ENCODE peak calls at places on chromosomes 16 and 17, in nine cellular contexts. One of them, this sample, is unnamed.

GRCh38 chr16:69326172-69326873 is 4.1 kb downstream of the PDF start:
- DNase-seq in stimulated activated CD8-positive, alpha-beta memory T cell treated with anti-CD3 and anti-CD28 coated beads, Interleukin-2, amount 100 ng/mL, for 48 hours: no peak
- DNase-seq in effector CD4-positive, alpha-beta T cell: no peak
- DNase-seq in activated T-cell treated with anti-CD3 and anti-CD28 coated beads, Interleukin-2, amount 50 U/mL, for 72 hours: no peak
- DNase-seq in skeletal muscle cell: no peak
- DNase-seq in AG04450: no peak
- DNase-seq in mesenchymal stem cell: no peak
- DNase-seq in GM23248: no peak
- DNase-seq in astrocyte of the hippocampus: no peak
- DNase-seq in this sample: peak

GRCh38 chr17:74736423-74737298 is at the start of gene RAB37:
- DNase-seq in skeletal muscle cell: no peak
- DNase-seq in astrocyte of the hippocampus: no peak
- DNase-seq in effector CD4-positive, alpha-beta T cell: peak
- DNase-seq in stimulated activated CD8-positive, alpha-beta memory T cell treated with anti-CD3 and anti-CD28 coated beads, Interleukin-2, amount 100 ng/mL, for 48 hours: no peak
- DNase-seq in GM23248: peak
- DNase-seq in activated T-cell treated with anti-CD3 and anti-CD28 coated beads, Interleukin-2, amount 50 U/mL, for 72 hours: peak
- DNase-seq in AG04450: no peak
- DNase-seq in mesenchymal stem cell: no peak
- DNase-seq in this sample: peak

GRCh38 chr17:37447641-37448040 is 41.0 kb downstream of the TADA2A start:
- DNase-seq in effector CD4-positive, alpha-beta T cell: no peak
- DNase-seq in AG04450: no peak
- DNase-seq in skeletal muscle cell: no peak
- DNase-seq in mesenchymal stem cell: peak
- DNase-seq in stimulated activated CD8-positive, alpha-beta memory T cell treated with anti-CD3 and anti-CD28 coated beads, Interleukin-2, amount 100 ng/mL, for 48 hours: no peak
- DNase-seq in astrocyte of the hippocampus: peak
- DNase-seq in GM23248: peak
- DNase-seq in activated T-cell treated with anti-CD3 and anti-CD28 coated beads, Interleukin-2, amount 50 U/mL, for 72 hours: no peak
- DNase-seq in this sample: no peak

GRCh38 chr17:39235555-39236221 is 9.9 kb upstream of the STAC2 start:
- DNase-seq in astrocyte of the hippocampus: peak
- DNase-seq in mesenchymal stem cell: peak
- DNase-seq in GM23248: peak
- DNase-seq in skeletal muscle cell: no peak
- DNase-seq in stimulated activated CD8-positive, alpha-beta memory T cell treated with anti-CD3 and anti-CD28 coated beads, Interleukin-2, amount 100 ng/mL, for 48 hours: no peak
- DNase-seq in AG04450: no peak
- DNase-seq in activated T-cell treated with anti-CD3 and anti-CD28 coated beads, Interleukin-2, amount 50 U/mL, for 72 hours: peak
- DNase-seq in effector CD4-positive, alpha-beta T cell: peak
- DNase-seq in this sample: peak

GRCh38 chr17:58083491-58084316 is 485 bp downstream of the DYNLL2 start:
- DNase-seq in skeletal muscle cell: no peak
- DNase-seq in AG04450: no peak
- DNase-seq in effector CD4-positive, alpha-beta T cell: peak
- DNase-seq in activated T-cell treated with anti-CD3 and anti-CD28 coated beads, Interleukin-2, amount 50 U/mL, for 72 hours: peak
- DNase-seq in astrocyte of the hippocampus: peak
- DNase-seq in mesenchymal stem cell: peak
- DNase-seq in GM23248: peak
- DNase-seq in stimulated activated CD8-positive, alpha-beta memory T cell treated with anti-CD3 and anti-CD28 coated beads, Interleukin-2, amount 100 ng/mL, for 48 hours: peak
- DNase-seq in this sample: peak

GRCh38 chr17:54518706-54519105 is 381.9 kb upstream of the TOM1L1 start:
- DNase-seq in skeletal muscle cell: no peak
- DNase-seq in effector CD4-positive, alpha-beta T cell: no peak
- DNase-seq in GM23248: no peak
- DNase-seq in mesenchymal stem cell: no peak
- DNase-seq in activated T-cell treated with anti-CD3 and anti-CD28 coated beads, Interleukin-2, amount 50 U/mL, for 72 hours: no peak
- DNase-seq in stimulated activated CD8-positive, alpha-beta memory T cell treated with anti-CD3 and anti-CD28 coated beads, Interleukin-2, amount 100 ng/mL, for 48 hours: no peak
- DNase-seq in astrocyte of the hippocampus: no peak
- DNase-seq in AG04450: no peak
- DNase-seq in this sample: no peak

GRCh38 chr16:22141746-22142145 is 20.6 kb upstream of the SDR42E2 start:
- DNase-seq in GM23248: peak
- DNase-seq in astrocyte of the hippocampus: no peak
- DNase-seq in mesenchymal stem cell: peak
- DNase-seq in skeletal muscle cell: no peak
- DNase-seq in AG04450: no peak
- DNase-seq in activated T-cell treated with anti-CD3 and anti-CD28 coated beads, Interleukin-2, amount 50 U/mL, for 72 hours: no peak
- DNase-seq in stimulated activated CD8-positive, alpha-beta memory T cell treated with anti-CD3 and anti-CD28 coated beads, Interleukin-2, amount 100 ng/mL, for 48 hours: no peak
- DNase-seq in effector CD4-positive, alpha-beta T cell: no peak
- DNase-seq in this sample: no peak

GRCh38 chr17:40097931-40098845 is 2.2 kb downstream of the NR1D1 start:
- DNase-seq in stimulated activated CD8-positive, alpha-beta memory T cell treated with anti-CD3 and anti-CD28 coated beads, Interleukin-2, amount 100 ng/mL, for 48 hours: no peak
- DNase-seq in GM23248: peak
- DNase-seq in astrocyte of the hippocampus: no peak
- DNase-seq in skeletal muscle cell: no peak
- DNase-seq in AG04450: no peak
- DNase-seq in effector CD4-positive, alpha-beta T cell: no peak
- DNase-seq in activated T-cell treated with anti-CD3 and anti-CD28 coated beads, Interleukin-2, amount 50 U/mL, for 72 hours: no peak
- DNase-seq in mesenchymal stem cell: peak
- DNase-seq in this sample: no peak

GRCh38 chr16:59440-60059 is 5.9 kb downstream of the SNRNP25 start:
- DNase-seq in astrocyte of the hippocampus: no peak
- DNase-seq in GM23248: no peak
- DNase-seq in AG04450: no peak
- DNase-seq in activated T-cell treated with anti-CD3 and anti-CD28 coated beads, Interleukin-2, amount 50 U/mL, for 72 hours: no peak
- DNase-seq in effector CD4-positive, alpha-beta T cell: no peak
- DNase-seq in mesenchymal stem cell: no peak
- DNase-seq in stimulated activated CD8-positive, alpha-beta memory T cell treated with anti-CD3 and anti-CD28 coated beads, Interleukin-2, amount 100 ng/mL, for 48 hours: no peak
- DNase-seq in skeletal muscle cell: no peak
- DNase-seq in this sample: no peak

GRCh38 chr17:81044764-81045589 is 10.0 kb downstream of the BAIAP2 start:
- DNase-seq in activated T-cell treated with anti-CD3 and anti-CD28 coated beads, Interleukin-2, amount 50 U/mL, for 72 hours: no peak
- DNase-seq in stimulated activated CD8-positive, alpha-beta memory T cell treated with anti-CD3 and anti-CD28 coated beads, Interleukin-2, amount 100 ng/mL, for 48 hours: no peak
- DNase-seq in effector CD4-positive, alpha-beta T cell: no peak
- DNase-seq in skeletal muscle cell: no peak
- DNase-seq in astrocyte of the hippocampus: peak
- DNase-seq in AG04450: no peak
- DNase-seq in mesenchymal stem cell: peak
- DNase-seq in GM23248: peak
- DNase-seq in this sample: peak

GRCh38 chr17:62897706-62898105 is 68.3 kb upstream of the TANC2 start:
- DNase-seq in effector CD4-positive, alpha-beta T cell: no peak
- DNase-seq in skeletal muscle cell: no peak
- DNase-seq in GM23248: peak
- DNase-seq in AG04450: no peak
- DNase-seq in activated T-cell treated with anti-CD3 and anti-CD28 coated beads, Interleukin-2, amount 50 U/mL, for 72 hours: no peak
- DNase-seq in astrocyte of the hippocampus: no peak
- DNase-seq in mesenchymal stem cell: no peak
- DNase-seq in stimulated activated CD8-positive, alpha-beta memory T cell treated with anti-CD3 and anti-CD28 coated beads, Interleukin-2, amount 100 ng/mL, for 48 hours: no peak
- DNase-seq in this sample: no peak

GRCh38 chr17:64008830-64009229 is 10.7 kb downstream of the PRR29 start:
- DNase-seq in mesenchymal stem cell: no peak
- DNase-seq in GM23248: no peak
- DNase-seq in effector CD4-positive, alpha-beta T cell: no peak
- DNase-seq in skeletal muscle cell: no peak
- DNase-seq in astrocyte of the hippocampus: no peak
- DNase-seq in activated T-cell treated with anti-CD3 and anti-CD28 coated beads, Interleukin-2, amount 50 U/mL, for 72 hours: no peak
- DNase-seq in AG04450: no peak
- DNase-seq in stimulated activated CD8-positive, alpha-beta memory T cell treated with anti-CD3 and anti-CD28 coated beads, Interleukin-2, amount 100 ng/mL, for 48 hours: no peak
- DNase-seq in this sample: no peak